ENCODE peak calls at places on chromosomes 7 and 10, in four cellular contexts. One of them, this sample, is unnamed.

GRCh38 chr10:17912764-17913163 is 39.0 kb upstream of the SLC39A12 start:
- DNase-seq in HL-60: no peak
- DNase-seq in GM23338: no peak
- DNase-seq in GM12891: no peak
- DNase-seq in this sample: no peak

GRCh38 chr7:81433692-81434331 is 336.0 kb downstream of the HGF start:
- DNase-seq in HL-60: no peak
- DNase-seq in GM23338: no peak
- DNase-seq in GM12891: no peak
- DNase-seq in this sample: no peak

GRCh38 chr7:66013938-66014337 is 31.9 kb upstream of the GUSB start:
- DNase-seq in HL-60: peak; percentile 37
- DNase-seq in GM23338: peak; percentile 75
- DNase-seq in GM12891: no peak
- DNase-seq in this sample: peak; percentile 62

GRCh38 chr7:4297165-4297842 is 384.8 kb upstream of the FOXK1 start:
- DNase-seq in HL-60: no peak
- DNase-seq in GM23338: no peak
- DNase-seq in GM12891: no peak
- DNase-seq in this sample: no peak

GRCh38 chr7:9100289-9100688 is 666.9 kb downstream of the NXPH1 start:
- DNase-seq in HL-60: no peak
- DNase-seq in GM23338: no peak
- DNase-seq in GM12891: no peak
- DNase-seq in this sample: no peak

GRCh38 chr10:26310361-26310760 is 93.8 kb downstream of the GAD2 start:
- DNase-seq in HL-60: no peak
- DNase-seq in GM23338: no peak
- DNase-seq in GM12891: no peak
- DNase-seq in this sample: no peak

GRCh38 chr7:29039747-29040569 is 81.8 kb upstream of the TRIL start:
- DNase-seq in HL-60: no peak
- DNase-seq in GM23338: no peak
- DNase-seq in GM12891: no peak
- DNase-seq in this sample: no peak

GRCh38 chr7:65397730-65398142 is 24.1 kb downstream of the ZNF92 start:
- DNase-seq in HL-60: no peak
- DNase-seq in GM23338: peak; percentile 60
- DNase-seq in GM12891: no peak
- DNase-seq in this sample: no peak

GRCh38 chr10:27388761-27389399 is 115.2 kb upstream of the RAB18 start:
- DNase-seq in HL-60: no peak
- DNase-seq in GM23338: no peak
- DNase-seq in GM12891: no peak
- DNase-seq in this sample: no peak

GRCh38 chr10:103235775-103236174 is 9.9 kb upstream of the RPEL1 start:
- DNase-seq in HL-60: no peak
- DNase-seq in GM23338: no peak
- DNase-seq in GM12891: no peak
- DNase-seq in this sample: no peak

GRCh38 chr7:101386558-101387199 is 24.0 kb downstream of the COL26A1 start:
- DNase-seq in HL-60: no peak
- DNase-seq in GM23338: peak; percentile 79
- DNase-seq in GM12891: no peak
- DNase-seq in this sample: no peak

GRCh38 chr10:74924251-74924954 is 98.0 kb downstream of the KAT6B start:
- DNase-seq in HL-60: no peak
- DNase-seq in GM23338: peak; percentile 31
- DNase-seq in GM12891: no peak
- DNase-seq in this sample: no peak

GRCh38 chr10:3366043-3366442 is 193.5 kb upstream of the PITRM1 start:
- DNase-seq in HL-60: no peak
- DNase-seq in GM23338: no peak
- DNase-seq in GM12891: no peak
- DNase-seq in this sample: no peak

GRCh38 chr10:58993480-58994221 is 182.8 kb upstream of the PHYHIPL start:
- DNase-seq in HL-60: no peak
- DNase-seq in GM23338: no peak
- DNase-seq in GM12891: no peak
- DNase-seq in this sample: no peak
- TF ChIP-seq POLR2AphosphoS5 in HL-60: no peak
- TF ChIP-seq POLR2AphosphoS5 in GM23338: no peak
- TF ChIP-seq POLR2AphosphoS5 in GM12891: no peak
- TF ChIP-seq POLR2AphosphoS5 in this sample: no peak

DNA sequence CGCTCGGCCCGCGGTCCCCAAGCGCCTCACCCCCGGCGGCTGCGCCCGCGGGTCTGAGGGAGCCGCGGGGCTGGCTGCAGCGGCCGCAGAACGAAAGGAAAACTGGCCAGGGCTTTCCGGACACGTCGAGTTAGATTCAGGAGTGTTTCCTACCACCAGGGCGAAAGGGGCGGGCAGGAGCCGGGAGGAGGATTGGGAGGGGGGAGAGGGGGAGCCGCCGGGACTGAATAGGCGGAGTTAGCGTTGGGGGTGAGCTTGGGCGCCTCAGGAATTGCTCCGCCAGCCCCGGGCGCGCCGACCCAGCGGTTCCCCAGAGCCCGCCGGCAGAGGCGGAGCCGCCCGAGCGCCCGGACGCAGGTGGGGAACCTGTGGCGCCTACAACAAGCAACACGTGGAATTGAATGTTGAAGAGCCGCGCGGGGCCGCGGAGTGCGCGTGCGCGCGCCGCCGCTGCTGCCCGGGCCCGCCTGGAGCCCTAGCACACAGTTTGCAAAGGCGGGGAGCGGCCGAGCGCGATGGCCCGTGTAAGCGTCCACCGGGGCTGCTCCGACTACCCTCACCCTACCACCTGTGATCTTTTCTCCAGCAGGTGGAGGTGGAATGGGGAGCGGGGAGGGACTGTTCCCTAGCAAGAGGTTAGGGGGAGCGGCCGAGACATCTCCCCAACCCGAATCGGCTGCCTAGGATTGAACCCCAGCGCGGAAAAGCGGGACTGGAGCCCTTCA is at the start of gene CADPS2:
- DNase-seq in HL-60: peak; percentile 14
- DNase-seq in GM23338: peak; percentile 85
- DNase-seq in GM12891: peak; percentile 53
- DNase-seq in this sample: peak; percentile 90
- TF ChIP-seq POLR2AphosphoS5 in HL-60: no peak
- TF ChIP-seq POLR2AphosphoS5 in GM23338: peak; percentile 46
- TF ChIP-seq POLR2AphosphoS5 in GM12891: no peak
- TF ChIP-seq POLR2AphosphoS5 in this sample: peak; percentile 75

GRCh38 chr7:98251251-98251843 is 685 bp downstream of the TECPR1 start:
- DNase-seq in HL-60: peak; percentile 37
- DNase-seq in GM23338: peak; percentile 45
- DNase-seq in GM12891: no peak
- DNase-seq in this sample: peak; percentile 78
- TF ChIP-seq POLR2AphosphoS5 in HL-60: no peak
- TF ChIP-seq POLR2AphosphoS5 in GM23338: no peak
- TF ChIP-seq POLR2AphosphoS5 in GM12891: no peak
- TF ChIP-seq POLR2AphosphoS5 in this sample: peak; percentile 47

GRCh38 chr10:101216207-101216607 is 13.1 kb downstream of the LBX1 start:
- DNase-seq in HL-60: no peak
- DNase-seq in GM23338: peak; percentile 40
- DNase-seq in GM12891: no peak
- DNase-seq in this sample: no peak
- TF ChIP-seq POLR2AphosphoS5 in HL-60: no peak
- TF ChIP-seq POLR2AphosphoS5 in GM23338: no peak
- TF ChIP-seq POLR2AphosphoS5 in GM12891: no peak
- TF ChIP-seq POLR2AphosphoS5 in this sample: no peak

GRCh38 chr7:43758029-43758860 is at the start of gene BLVRA:
- DNase-seq in HL-60: no peak
- DNase-seq in GM23338: peak; percentile 76
- DNase-seq in GM12891: peak; percentile 67
- DNase-seq in this sample: peak; percentile 68
- TF ChIP-seq POLR2AphosphoS5 in HL-60: no peak
- TF ChIP-seq POLR2AphosphoS5 in GM23338: peak; percentile 70
- TF ChIP-seq POLR2AphosphoS5 in GM12891: no peak
- TF ChIP-seq POLR2AphosphoS5 in this sample: peak; percentile 80

GRCh38 chr10:50624866-50625491 is 1.2 kb upstream of the SGMS1 start:
- DNase-seq in HL-60: peak; percentile 70
- DNase-seq in GM23338: peak; percentile 84
- DNase-seq in GM12891: peak; percentile 71
- DNase-seq in this sample: peak; percentile 78
- TF ChIP-seq POLR2AphosphoS5 in HL-60: peak; percentile 72
- TF ChIP-seq POLR2AphosphoS5 in GM23338: peak; percentile 53
- TF ChIP-seq POLR2AphosphoS5 in GM12891: peak; percentile 49
- TF ChIP-seq POLR2AphosphoS5 in this sample: no peak

GRCh38 chr7:55133630-55134392 is 115.0 kb downstream of the EGFR start:
- DNase-seq in HL-60: no peak
- DNase-seq in GM23338: no peak
- DNase-seq in GM12891: no peak
- DNase-seq in this sample: peak; percentile 51
- TF ChIP-seq POLR2AphosphoS5 in HL-60: no peak
- TF ChIP-seq POLR2AphosphoS5 in GM23338: no peak
- TF ChIP-seq POLR2AphosphoS5 in GM12891: no peak
- TF ChIP-seq POLR2AphosphoS5 in this sample: peak; percentile 66

GRCh38 chr10:125159932-125160855 is at the start of gene CTBP2:
- DNase-seq in HL-60: peak; percentile 51
- DNase-seq in GM23338: peak; percentile 75
- DNase-seq in GM12891: no peak
- DNase-seq in this sample: peak; percentile 54

GRCh38 chr10:125161570-125162139 is 1.3 kb upstream of the CTBP2 start:
- DNase-seq in HL-60: no peak
- DNase-seq in GM23338: no peak
- DNase-seq in GM12891: no peak
- DNase-seq in this sample: peak; percentile 30

GRCh38 chr10:125159486-125159931 is 854 bp downstream of the CTBP2 start:
- DNase-seq in HL-60: no peak
- DNase-seq in GM23338: no peak
- DNase-seq in GM12891: no peak
- DNase-seq in this sample: peak; percentile 36

GRCh38 chr10:125162181-125162906 is 2.0 kb upstream of the CTBP2 start:
- DNase-seq in HL-60: no peak
- DNase-seq in GM23338: peak; percentile 70
- DNase-seq in GM12891: no peak
- DNase-seq in this sample: peak; percentile 43

DNA sequence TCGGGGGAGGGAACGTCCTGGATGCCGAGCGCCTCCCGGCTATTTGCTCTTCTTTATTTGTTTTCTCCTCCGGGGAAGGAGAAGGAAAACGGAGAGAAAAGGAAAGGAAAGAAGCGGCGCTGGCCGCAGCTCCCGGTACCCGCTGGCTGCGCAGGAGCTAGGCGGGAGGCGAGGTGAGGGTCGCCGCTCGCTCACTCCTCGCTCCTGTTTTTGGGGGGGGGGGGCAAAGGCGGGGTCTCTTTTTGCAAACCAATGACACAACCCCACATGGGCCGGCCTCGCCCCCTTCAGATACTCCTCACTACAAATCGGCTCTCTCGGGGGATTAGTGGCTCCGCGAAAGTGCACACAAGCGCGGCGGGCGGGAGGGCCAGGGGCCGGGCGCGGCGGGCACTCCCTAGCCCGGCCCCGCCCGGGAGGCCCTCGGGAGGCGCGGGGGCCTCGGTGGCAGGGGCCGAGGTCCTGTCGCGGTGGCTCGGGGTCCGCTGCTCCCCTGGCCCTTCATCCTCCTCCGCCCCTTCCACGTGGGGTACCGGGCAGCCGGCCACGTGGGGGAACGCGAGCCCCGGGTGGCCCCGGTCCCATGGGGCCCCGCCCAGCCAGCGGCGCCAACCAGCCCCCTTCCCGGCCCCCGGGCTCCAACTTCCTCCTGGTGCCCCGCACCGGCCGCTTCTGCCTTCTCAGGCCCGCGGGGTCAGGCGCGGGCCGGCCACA is 650 bp upstream of the CTBP2 start:
- DNase-seq in HL-60: peak; percentile 88
- DNase-seq in GM23338: peak; percentile 90
- DNase-seq in GM12891: no peak
- DNase-seq in this sample: peak; percentile 63
- TF ChIP-seq POLR2AphosphoS5 in HL-60: no peak
- TF ChIP-seq POLR2AphosphoS5 in GM23338: no peak
- TF ChIP-seq POLR2AphosphoS5 in GM12891: no peak
- TF ChIP-seq POLR2AphosphoS5 in this sample: no peak

DNA sequence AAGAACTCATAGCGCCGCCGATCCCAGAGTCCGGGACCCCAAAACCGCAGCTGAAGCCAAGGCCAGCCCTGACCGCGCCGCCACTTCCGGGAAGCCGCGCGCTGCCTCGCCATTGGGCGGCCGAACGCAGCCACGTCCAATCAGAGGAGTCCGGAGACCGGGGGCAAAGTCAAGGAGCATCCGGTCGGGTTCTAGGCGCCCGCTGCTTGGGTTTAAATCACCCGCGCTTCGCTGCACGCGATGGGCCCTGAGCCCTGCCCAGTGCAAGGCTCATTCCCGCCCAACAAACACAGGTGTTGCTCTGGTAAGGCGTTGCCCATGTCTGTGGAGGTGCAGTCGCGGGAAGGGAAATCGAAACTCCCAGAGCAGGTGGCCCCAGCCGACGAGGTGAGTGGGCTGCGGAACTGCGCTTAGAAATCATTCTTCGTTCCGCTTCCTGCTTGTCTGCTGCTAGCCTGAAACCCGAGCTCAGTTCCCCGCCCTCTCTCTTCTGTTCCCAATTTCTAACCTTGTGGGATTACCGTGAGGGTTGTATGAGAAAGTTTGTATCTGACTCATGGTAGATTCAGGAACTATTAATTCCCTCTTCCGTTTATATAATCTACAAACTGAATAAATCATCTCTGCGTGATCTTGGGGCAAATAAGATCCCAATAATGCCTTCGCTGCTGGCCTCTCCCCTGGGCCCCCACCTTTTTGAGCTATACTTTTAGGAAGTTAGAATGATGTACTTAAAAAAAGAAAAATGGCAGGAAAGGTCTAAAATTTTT is at the start of gene DCLRE1C:
- DNase-seq in HL-60: peak; percentile 81
- DNase-seq in GM23338: peak; percentile 93
- DNase-seq in GM12891: peak; percentile 76
- DNase-seq in this sample: peak; percentile 93
- TF ChIP-seq POLR2AphosphoS5 in HL-60: peak; percentile 67
- TF ChIP-seq POLR2AphosphoS5 in GM23338: peak; percentile 89
- TF ChIP-seq POLR2AphosphoS5 in GM12891: no peak
- TF ChIP-seq POLR2AphosphoS5 in this sample: peak; percentile 87

GRCh38 chr7:34672430-34672829 is 14.4 kb downstream of the NPSR1 start:
- DNase-seq in HL-60: no peak
- DNase-seq in GM23338: no peak
- DNase-seq in GM12891: no peak
- DNase-seq in this sample: no peak
- TF ChIP-seq POLR2AphosphoS5 in HL-60: no peak
- TF ChIP-seq POLR2AphosphoS5 in GM23338: no peak
- TF ChIP-seq POLR2AphosphoS5 in GM12891: no peak
- TF ChIP-seq POLR2AphosphoS5 in this sample: no peak